ENCODE peak calls at places on chromosome 22, in five cellular contexts. One of them, this sample, is unnamed.

GRCh38 chr22:26642465-26643367 is 14.7 kb upstream of the MIAT start:
- DNase-seq in A549: no peak
- DNase-seq in ovary: no peak
- DNase-seq in transverse colon: peak
- DNase-seq in GM12878: no peak
- DNase-seq in this sample: peak

GRCh38 chr22:26318975-26319374 is 110.1 kb upstream of the ASPHD2 start:
- DNase-seq in GM12878: no peak
- DNase-seq in transverse colon: no peak
- DNase-seq in ovary: no peak
- DNase-seq in A549: no peak
- DNase-seq in this sample: no peak

GRCh38 chr22:17121235-17122195 is at the start of gene TMEM121B:
- DNase-seq in ovary: peak
- DNase-seq in transverse colon: peak
- DNase-seq in GM12878: no peak
- DNase-seq in A549: peak
- DNase-seq in this sample: peak

GRCh38 chr22:27651486-27651885 is 150.1 kb downstream of the MN1 start:
- DNase-seq in A549: no peak
- DNase-seq in GM12878: no peak
- DNase-seq in ovary: no peak
- DNase-seq in transverse colon: no peak
- DNase-seq in this sample: no peak

GRCh38 chr22:33747576-33748180 is 172.6 kb downstream of the LARGE1 start:
- DNase-seq in transverse colon: peak
- DNase-seq in ovary: no peak
- DNase-seq in A549: peak
- DNase-seq in GM12878: no peak
- DNase-seq in this sample: no peak

GRCh38 chr22:23047265-23047664 is 23.1 kb upstream of the GNAZ start:
- DNase-seq in transverse colon: no peak
- DNase-seq in GM12878: no peak
- DNase-seq in ovary: no peak
- DNase-seq in A549: no peak
- DNase-seq in this sample: no peak

GRCh38 chr22:31734512-31734911 is 15.4 kb downstream of the PRR14L start:
- DNase-seq in GM12878: no peak
- DNase-seq in transverse colon: no peak
- DNase-seq in A549: no peak
- DNase-seq in ovary: no peak
- DNase-seq in this sample: no peak

GRCh38 chr22:49825944-49826602 is 1.6 kb downstream of the BRD1 start:
- DNase-seq in A549: peak
- DNase-seq in transverse colon: peak
- DNase-seq in ovary: no peak
- DNase-seq in GM12878: no peak
- DNase-seq in this sample: no peak

GRCh38 chr22:48898524-48899377 is 928.9 kb downstream of the BRD1 start:
- DNase-seq in A549: no peak
- DNase-seq in transverse colon: no peak
- DNase-seq in GM12878: no peak
- DNase-seq in ovary: no peak
- DNase-seq in this sample: no peak

GRCh38 chr22:17368144-17368726 is 1.0 kb upstream of the CECR2 start:
- DNase-seq in transverse colon: no peak
- DNase-seq in A549: no peak
- DNase-seq in ovary: peak
- DNase-seq in GM12878: no peak
- DNase-seq in this sample: peak

GRCh38 chr22:32042924-32043323 is at the start of gene SLC5A1:
- DNase-seq in GM12878: no peak
- DNase-seq in A549: no peak
- DNase-seq in transverse colon: peak
- DNase-seq in ovary: no peak
- DNase-seq in this sample: peak

GRCh38 chr22:32469799-32470212 is 4.8 kb upstream of the FBXO7 start:
- DNase-seq in ovary: no peak
- DNase-seq in A549: peak
- DNase-seq in transverse colon: peak
- DNase-seq in GM12878: no peak
- DNase-seq in this sample: no peak

GRCh38 chr22:17496843-17497242 is 66.5 kb upstream of the SLC25A18 start:
- DNase-seq in transverse colon: no peak
- DNase-seq in GM12878: no peak
- DNase-seq in ovary: no peak
- DNase-seq in A549: no peak
- DNase-seq in this sample: no peak

GRCh38 chr22:17647996-17648395 is 9.4 kb downstream of the BCL2L13 start:
- DNase-seq in ovary: no peak
- DNase-seq in A549: no peak
- DNase-seq in transverse colon: no peak
- DNase-seq in GM12878: no peak
- DNase-seq in this sample: peak

GRCh38 chr22:32030508-32031247 is 12.4 kb upstream of the SLC5A1 start:
- DNase-seq in A549: no peak
- DNase-seq in ovary: no peak
- DNase-seq in GM12878: no peak
- DNase-seq in transverse colon: no peak
- DNase-seq in this sample: no peak

GRCh38 chr22:32058656-32059280 is 15.7 kb downstream of the SLC5A1 start:
- DNase-seq in A549: no peak
- DNase-seq in GM12878: no peak
- DNase-seq in ovary: no peak
- DNase-seq in transverse colon: no peak
- DNase-seq in this sample: no peak

GRCh38 chr22:25447067-25447688 is 117.3 kb upstream of the GRK3 start:
- DNase-seq in A549: no peak
- DNase-seq in transverse colon: no peak
- DNase-seq in GM12878: no peak
- DNase-seq in ovary: no peak
- DNase-seq in this sample: no peak

GRCh38 chr22:31055322-31056159 is 25.6 kb upstream of the SMTN start:
- DNase-seq in transverse colon: peak
- DNase-seq in ovary: peak
- DNase-seq in A549: peak
- DNase-seq in GM12878: no peak
- DNase-seq in this sample: peak

DNA sequence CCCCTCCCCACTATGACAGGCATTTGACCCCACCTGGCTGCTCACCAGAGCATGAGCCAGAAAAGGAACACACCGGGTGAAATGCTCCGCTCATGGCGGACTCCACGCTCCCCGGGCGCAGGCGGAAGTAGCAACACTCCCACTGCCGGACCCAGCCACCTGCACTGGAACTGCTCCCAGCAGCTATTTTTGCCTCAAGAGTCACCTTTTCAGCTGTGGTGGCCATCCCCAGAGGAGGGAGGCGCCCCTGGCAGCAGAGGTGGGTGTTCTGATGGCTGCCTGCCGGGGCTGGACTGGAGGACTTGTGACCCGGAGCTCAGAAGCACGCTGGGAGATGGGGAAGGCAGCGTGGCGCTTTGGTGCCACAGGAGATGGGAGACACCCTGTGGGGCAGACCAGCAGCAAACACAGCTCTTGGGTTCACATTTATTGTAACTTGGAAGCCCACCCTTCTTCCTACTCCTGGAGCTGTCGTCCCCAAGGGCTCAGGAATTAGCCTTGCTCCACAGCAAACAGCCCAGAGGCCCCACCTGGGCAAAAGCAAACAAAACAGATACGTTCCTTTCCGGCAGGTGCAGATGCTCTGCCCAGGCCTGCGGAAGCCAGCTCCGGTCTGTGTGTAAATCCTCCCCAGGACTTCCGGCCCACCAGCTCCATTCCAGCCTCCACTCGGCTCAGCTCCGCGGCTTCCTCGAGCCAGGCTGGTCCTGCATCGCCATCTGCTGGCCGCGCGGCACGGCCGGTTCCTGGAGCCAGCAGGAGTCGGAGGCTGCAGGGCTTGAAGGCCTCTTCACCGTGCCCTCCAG is 3.7 kb downstream of the RPS19BP1 start:
- DNase-seq in transverse colon: peak
- DNase-seq in ovary: peak
- DNase-seq in A549: peak
- DNase-seq in GM12878: peak
- DNase-seq in this sample: peak
- TF ChIP-seq EP300 in transverse colon: no peak
- TF ChIP-seq EP300 in ovary: no peak
- TF ChIP-seq EP300 in A549: no peak
- TF ChIP-seq EP300 in GM12878: peak
- TF ChIP-seq EP300 in this sample: no peak

GRCh38 chr22:46072030-46072881 is 78.1 kb upstream of the PPARA start:
- DNase-seq in A549: no peak
- DNase-seq in ovary: no peak
- DNase-seq in transverse colon: peak
- DNase-seq in GM12878: no peak
- DNase-seq in this sample: peak

GRCh38 chr22:46070215-46070721 is 80.1 kb upstream of the PPARA start:
- DNase-seq in A549: peak
- DNase-seq in ovary: no peak
- DNase-seq in GM12878: no peak
- DNase-seq in transverse colon: peak
- DNase-seq in this sample: peak

GRCh38 chr22:46072981-46073682 is 77.2 kb upstream of the PPARA start:
- DNase-seq in transverse colon: peak
- DNase-seq in A549: no peak
- DNase-seq in ovary: peak
- DNase-seq in GM12878: no peak
- DNase-seq in this sample: no peak

GRCh38 chr22:46070722-46071450 is 79.4 kb upstream of the PPARA start:
- DNase-seq in ovary: no peak
- DNase-seq in transverse colon: peak
- DNase-seq in A549: peak
- DNase-seq in GM12878: no peak
- DNase-seq in this sample: peak

DNA sequence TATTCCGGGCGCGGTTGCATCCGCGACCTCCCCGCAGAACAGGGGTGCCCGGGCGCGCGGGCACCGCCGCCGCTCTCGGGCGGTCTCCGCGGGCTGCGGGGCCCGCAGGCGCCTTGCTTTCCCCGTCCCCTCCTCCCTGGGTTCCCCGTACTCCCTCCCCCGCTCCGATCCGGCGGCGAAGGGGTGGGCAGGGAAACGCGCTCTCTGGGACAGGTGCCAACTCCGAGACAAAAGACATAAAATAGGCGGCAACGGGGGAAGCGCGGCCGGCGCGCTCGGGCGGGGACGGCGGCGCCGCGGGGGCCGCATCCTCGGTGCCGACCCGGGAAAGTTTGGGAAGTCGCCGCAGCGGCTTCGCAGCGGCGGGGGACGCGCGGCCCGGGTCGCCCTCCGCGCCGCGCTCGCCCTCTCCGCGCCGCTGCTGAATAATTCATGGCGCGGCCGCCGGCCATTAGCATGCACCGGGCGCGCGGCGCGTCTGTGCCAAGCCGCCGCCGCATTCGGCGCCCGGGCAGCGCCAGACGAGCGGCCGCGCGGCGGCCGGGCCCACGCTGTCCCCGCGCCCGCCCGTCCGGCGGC is 78.8 kb upstream of the PPARA start:
- DNase-seq in GM12878: no peak
- DNase-seq in transverse colon: peak
- DNase-seq in A549: peak
- DNase-seq in ovary: no peak
- DNase-seq in this sample: peak
- TF ChIP-seq EP300 in GM12878: no peak
- TF ChIP-seq EP300 in transverse colon: peak
- TF ChIP-seq EP300 in A549: no peak
- TF ChIP-seq EP300 in ovary: no peak
- TF ChIP-seq EP300 in this sample: no peak

GRCh38 chr22:42685941-42686666 is 34.6 kb downstream of the A4GALT start:
- DNase-seq in GM12878: no peak
- DNase-seq in transverse colon: peak
- DNase-seq in ovary: peak
- DNase-seq in A549: no peak
- DNase-seq in this sample: peak

GRCh38 chr22:42688914-42689275 is 31.8 kb downstream of the A4GALT start:
- DNase-seq in GM12878: no peak
- DNase-seq in A549: no peak
- DNase-seq in transverse colon: no peak
- DNase-seq in ovary: no peak
- DNase-seq in this sample: no peak

GRCh38 chr22:42691440-42691839 is 29.2 kb downstream of the A4GALT start:
- DNase-seq in GM12878: no peak
- DNase-seq in transverse colon: no peak
- DNase-seq in A549: no peak
- DNase-seq in ovary: no peak
- DNase-seq in this sample: no peak

GRCh38 chr22:42686756-42687491 is 33.7 kb downstream of the A4GALT start:
- DNase-seq in transverse colon: no peak
- DNase-seq in A549: no peak
- DNase-seq in ovary: no peak
- DNase-seq in GM12878: no peak
- DNase-seq in this sample: no peak

DNA sequence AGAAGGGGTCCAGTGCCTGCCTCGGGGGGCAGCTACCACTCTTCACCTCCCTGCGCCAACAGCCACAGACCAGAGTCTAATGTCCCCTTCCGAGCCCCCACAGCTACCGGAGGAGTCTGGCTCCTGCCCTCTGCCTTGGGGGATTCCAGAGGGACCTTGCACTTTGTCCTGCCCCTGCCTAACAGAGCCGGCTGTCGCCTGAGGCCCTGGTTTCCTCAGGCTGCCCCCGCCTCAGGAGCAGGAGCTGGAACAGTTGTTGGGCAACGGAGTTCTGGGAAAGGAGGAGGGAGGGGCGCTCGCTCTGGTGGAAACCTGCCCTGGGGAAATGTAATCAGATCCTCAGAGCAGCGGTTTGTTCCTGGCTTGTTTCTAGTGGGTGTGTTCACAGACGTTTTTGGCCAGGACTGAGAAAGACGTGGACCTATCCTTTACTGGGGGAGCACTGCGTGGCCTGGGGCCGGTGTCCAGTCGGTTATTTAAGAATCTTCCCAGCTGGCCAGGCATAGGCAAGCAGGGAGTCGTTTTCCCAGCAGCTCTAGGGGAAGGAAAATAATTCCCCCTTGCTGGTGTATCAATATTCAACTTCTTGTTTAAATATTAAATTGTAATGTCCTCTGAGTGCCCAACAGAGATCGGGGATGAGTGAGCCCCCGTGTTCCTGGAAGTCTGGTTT is 32.3 kb downstream of the A4GALT start:
- DNase-seq in GM12878: no peak
- DNase-seq in transverse colon: peak
- DNase-seq in ovary: peak
- DNase-seq in A549: peak
- DNase-seq in this sample: peak
- TF ChIP-seq EP300 in GM12878: no peak
- TF ChIP-seq EP300 in transverse colon: peak
- TF ChIP-seq EP300 in ovary: peak
- TF ChIP-seq EP300 in A549: no peak
- TF ChIP-seq EP300 in this sample: peak

DNA sequence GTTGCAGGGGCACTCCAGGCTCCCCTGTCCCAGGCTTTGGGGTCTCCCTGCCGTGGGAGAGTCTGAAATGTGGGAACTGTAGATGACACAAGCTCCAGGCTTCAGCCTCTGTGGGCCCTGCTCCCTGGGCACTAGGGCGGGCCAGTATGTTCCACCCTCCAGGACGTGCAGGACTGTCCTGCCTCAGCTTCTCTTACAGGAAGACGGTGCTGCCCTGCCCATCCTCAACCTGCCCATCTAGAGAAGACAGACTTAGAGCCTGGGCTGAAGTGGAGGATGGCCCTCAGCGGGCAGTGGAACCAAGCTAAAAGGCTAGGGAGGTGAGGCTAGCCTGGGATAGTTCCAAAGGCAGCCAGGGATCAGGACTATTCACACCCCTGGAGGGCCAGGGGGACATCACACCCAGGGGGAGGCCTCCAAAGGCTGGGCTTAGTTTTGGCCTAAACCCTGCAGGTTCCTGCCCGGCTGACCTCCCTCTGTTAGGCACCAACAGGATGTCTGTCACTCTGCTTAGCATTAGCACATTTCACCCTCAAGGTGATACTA is 4.0 kb upstream of the CERK start:
- DNase-seq in A549: no peak
- DNase-seq in ovary: no peak
- DNase-seq in transverse colon: no peak
- DNase-seq in GM12878: no peak
- DNase-seq in this sample: no peak
- TF ChIP-seq EP300 in A549: no peak
- TF ChIP-seq EP300 in ovary: no peak
- TF ChIP-seq EP300 in transverse colon: no peak
- TF ChIP-seq EP300 in GM12878: no peak
- TF ChIP-seq EP300 in this sample: no peak